ENCODE peak calls at places on chromosomes 7 and 10, in nine cellular contexts. E is SJSA1, O is aorta, U is sigmoid colon, P is upper lobe of right lung, N is neural progenitor cell, I is Panc1, W is cardiac muscle cell, D is IMR-90. K is an unnamed sample.

GRCh38 chr10:102399217-102400021 is 3.9 kb downstream of the NFKB2 start:
- DNase-seq in E (peak; percentile 82), O (peak; percentile 97), U (peak; percentile 95), P (peak; percentile 95), N (peak; percentile 94), I (no peak), W (peak; percentile 92), D (peak; percentile 82), K (peak; percentile 94)

GRCh38 chr7:11858026-11858425 is 26.0 kb upstream of the THSD7A start:
- DNase-seq in E (no peak), O (no peak), U (no peak), P (no peak), N (no peak), I (no peak), W (no peak), D (no peak), K (no peak)

GRCh38 chr7:3073763-3074460 is 30.2 kb upstream of the CARD11 start:
- DNase-seq in E (no peak), O (no peak), U (no peak), P (no peak), N (no peak), I (no peak), W (no peak), D (no peak), K (no peak)

GRCh38 chr7:139095194-139095659 is 14.3 kb downstream of the ZC3HAV1 start:
- DNase-seq in E (no peak), O (no peak), U (no peak), P (no peak), N (no peak), I (no peak), W (no peak), D (no peak), K (no peak)

GRCh38 chr7:100720320-100720644 is at the start of gene EPO:
- DNase-seq in E (no peak), O (no peak), U (no peak), P (no peak), N (peak; percentile 24), I (no peak), W (peak; percentile 12), D (no peak), K (no peak)

GRCh38 chr10:90865400-90865799 is 6.4 kb upstream of the RPP30 start:
- DNase-seq in E (no peak), O (no peak), U (no peak), P (no peak), N (no peak), I (no peak), W (no peak), D (peak; percentile 36), K (no peak)

GRCh38 chr7:51645298-51645697 is 328.7 kb upstream of the COBL start:
- DNase-seq in E (no peak), O (no peak), U (no peak), P (no peak), N (peak; percentile 60), I (no peak), W (no peak), D (no peak), K (no peak)

GRCh38 chr10:124174071-124174566 is 80.7 kb upstream of the CHST15 start:
- DNase-seq in E (no peak), O (no peak), U (no peak), P (no peak), N (no peak), I (no peak), W (no peak), D (no peak), K (no peak)

GRCh38 chr7:150972094-150972493 is 6.0 kb downstream of the KCNH2 start:
- DNase-seq in E (no peak), O (no peak), U (peak; percentile 97), P (no peak), N (peak; percentile 47), I (no peak), W (no peak), D (peak; percentile 44), K (peak; percentile 83)

GRCh38 chr10:29305031-29305335 is 16.1 kb downstream of the LYZL1 start:
- DNase-seq in E (no peak), O (no peak), U (no peak), P (no peak), N (no peak), I (no peak), W (no peak), D (no peak), K (no peak)

GRCh38 chr7:106731637-106732036 is 70.7 kb upstream of the CCDC71L start:
- DNase-seq in E (peak; percentile 33), O (no peak), U (no peak), P (no peak), N (peak; percentile 10), I (no peak), W (no peak), D (no peak), K (no peak)
- H3K4me3 ChIP-seq in E (no peak overlapping the region), O (no peak overlapping the region), U (no peak overlapping the region), P (peak overlapping the region; percentile 2), N (no peak overlapping the region), I (no peak overlapping the region), W (no peak overlapping the region), D (no peak overlapping the region), K (no peak overlapping the region)

GRCh38 chr10:3808689-3809199 is 23.7 kb upstream of the KLF6 start:
- DNase-seq in E (no peak), O (no peak), U (no peak), P (no peak), N (no peak), I (no peak), W (no peak), D (no peak), K (no peak)
- H3K27ac ChIP-seq in E (no peak overlapping the region), O (peak overlapping the region; percentile 47), U (no peak overlapping the region), P (peak overlapping the region; percentile 88), N (no peak overlapping the region), I (peak overlapping the region; percentile 87), W (no peak overlapping the region), D (no peak overlapping the region), K (no peak overlapping the region)

DNA sequence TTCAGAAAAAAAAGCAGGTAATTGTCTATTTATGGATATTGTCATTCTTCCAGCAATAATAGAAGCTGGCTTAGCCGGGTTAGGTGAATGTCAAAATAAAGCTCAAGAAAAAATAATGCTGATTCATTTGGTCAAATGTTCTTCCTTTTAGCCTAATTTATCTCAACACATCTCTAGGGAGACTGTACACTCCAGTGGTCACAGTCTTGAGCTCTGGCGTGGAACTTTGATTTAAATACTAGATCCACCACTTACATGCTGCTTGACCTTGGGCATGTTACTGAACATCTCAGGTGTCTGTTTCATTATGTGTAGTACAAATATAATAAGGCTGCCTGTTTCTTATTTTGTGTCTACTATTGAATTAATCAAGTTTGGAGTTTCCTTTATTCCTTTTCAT is 22.0 kb downstream of the PRTFDC1 start:
- DNase-seq in E (no peak), O (no peak), U (no peak), P (no peak), N (no peak), I (no peak), W (no peak), D (no peak), K (no peak)
- H3K27me3 ChIP-seq in E (no peaks in the 10 kb centered on the region), O (no peaks in the 10 kb centered on the region), U (no peaks in the 10 kb centered on the region), P (no peaks in the 10 kb centered on the region), N (no peaks in the 10 kb centered on the region), I (no peaks in the 10 kb centered on the region), W (no peaks in the 10 kb centered on the region), D (no peaks in the 10 kb centered on the region), K (no peaks in the 10 kb centered on the region)

GRCh38 chr10:104350146-104350635 is 3.4 kb upstream of the CFAP58 start:
- DNase-seq in E (peak; percentile 56), O (no peak), U (no peak), P (no peak), N (peak; percentile 70), I (no peak), W (peak; percentile 68), D (peak; percentile 76), K (no peak)
- H3K4me3 ChIP-seq in E (no peak overlapping the region), O (peak overlapping the region; percentile 21), U (peak overlapping the region; percentile 21), P (peak overlapping the region; percentile 2), N (no peak overlapping the region), I (peak overlapping the region; percentile 29), W (no peak overlapping the region), D (no peak overlapping the region), K (peak overlapping the region; percentile 30)

GRCh38 chr10:372566-372965 is 237.3 kb downstream of the ZMYND11 start:
- DNase-seq in E (no peak), O (peak; percentile 71), U (no peak), P (no peak), N (no peak), I (no peak), W (no peak), D (no peak), K (no peak)

GRCh38 chr10:368579-369255 is 233.5 kb downstream of the ZMYND11 start:
- DNase-seq in E (no peak), O (peak; percentile 69), U (no peak), P (no peak), N (no peak), I (no peak), W (no peak), D (no peak), K (no peak)

GRCh38 chr10:369441-370221 is 234.4 kb downstream of the ZMYND11 start:
- DNase-seq in E (peak; percentile 34), O (peak; percentile 62), U (peak; percentile 74), P (no peak), N (no peak), I (no peak), W (no peak), D (peak; percentile 81), K (no peak)

GRCh38 chr10:371515-371914 is 236.3 kb downstream of the ZMYND11 start:
- DNase-seq in E (no peak), O (peak; percentile 40), U (peak; percentile 50), P (no peak), N (no peak), I (no peak), W (no peak), D (no peak), K (no peak)

DNA sequence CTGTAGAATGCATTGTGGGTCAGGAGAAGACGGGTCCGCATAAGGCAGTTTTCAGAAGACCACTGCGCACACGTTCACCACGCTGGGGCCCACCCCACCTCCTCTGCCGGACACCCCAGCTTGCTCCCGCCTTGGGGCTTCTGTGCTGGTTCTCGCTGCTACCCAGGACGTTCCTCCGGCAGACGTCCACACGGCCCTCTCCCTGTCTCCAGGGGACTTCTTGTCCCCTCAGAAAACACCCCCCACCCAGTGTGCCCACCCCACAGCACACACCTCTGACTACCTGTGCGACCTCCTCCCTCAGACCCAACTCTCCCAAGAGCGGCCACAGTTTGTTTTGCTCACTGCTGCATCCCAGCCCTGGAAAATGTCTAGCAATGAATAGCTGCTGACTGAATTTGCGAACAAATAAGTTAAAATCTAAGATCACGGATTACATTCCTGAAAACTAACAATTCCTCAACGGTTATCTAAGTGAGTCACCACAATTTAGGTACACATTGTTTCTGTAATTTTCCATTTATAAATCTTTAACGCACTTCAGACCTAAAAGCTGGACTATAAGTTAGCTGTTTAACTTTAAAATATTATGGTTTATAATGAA is 235.1 kb downstream of the ZMYND11 start:
- DNase-seq in E (peak; percentile 22), O (peak; percentile 72), U (no peak), P (no peak), N (no peak), I (no peak), W (no peak), D (peak; percentile 65), K (no peak)
- H3K27ac ChIP-seq in E (peak overlapping the region; percentile 55), O (peak overlapping the region; percentile 94), U (peak overlapping the region; percentile 65), P (no peak overlapping the region), N (no peak overlapping the region), I (no peak overlapping the region), W (no peak overlapping the region), D (peak overlapping the region; percentile 16), K (no peak overlapping the region)

GRCh38 chr10:131820626-131821025 is 80.2 kb upstream of the PPP2R2D start:
- DNase-seq in E (no peak), O (peak; percentile 31), U (no peak), P (peak; percentile 8), N (no peak), I (no peak), W (no peak), D (no peak), K (peak; percentile 15)
- H3K27me3 ChIP-seq in E (no peaks in the 10 kb centered on the region), O (no peaks in the 10 kb centered on the region), U (peaks cover 20% of the 10 kb centered on the region), P (peaks cover 14% of the 10 kb centered on the region), N (no peaks in the 10 kb centered on the region), I (peaks cover 9% of the 10 kb centered on the region), W (peaks cover 3% of the 10 kb centered on the region), D (no peaks in the 10 kb centered on the region), K (peaks cover 4% of the 10 kb centered on the region)